ENCODE peak calls at places on chromosomes 5 and 9, in ten cellular contexts. One of them, this sample, is unnamed.

GRCh38 chr9:27572566-27572917 is 739 bp downstream of the C9orf72 start:
- DNase-seq in midbrain: peak; percentile 62
- DNase-seq in CD4-positive, CD25-positive, alpha-beta regulatory T cell: peak; percentile 27
- DNase-seq in posterior cingulate gyrus: no peak
- DNase-seq in T1000: no peak
- DNase-seq in RWPE2: no peak
- DNase-seq in stimulated activated CD4-positive, alpha-beta T cell treated with anti-CD3 and anti-CD28 coated beads, Interleukin-1b, Interleukin-23, amount 100 ng/mL, for 24 hours: peak; percentile 9
- DNase-seq in Daoy: peak; percentile 64
- DNase-seq in Caki2: peak; percentile 50
- DNase-seq in choroid plexus epithelial cell: peak; percentile 59
- DNase-seq in this sample: no peak

GRCh38 chr5:96614110-96614691 is 48.0 kb upstream of the CAST start:
- DNase-seq in Caki2: peak; percentile 72
- DNase-seq in Daoy: peak; percentile 93
- DNase-seq in T1000: peak; percentile 68
- DNase-seq in choroid plexus epithelial cell: peak; percentile 96
- DNase-seq in RWPE2: peak; percentile 66
- DNase-seq in posterior cingulate gyrus: peak; percentile 32
- DNase-seq in midbrain: peak; percentile 85
- DNase-seq in CD4-positive, CD25-positive, alpha-beta regulatory T cell: peak; percentile 22
- DNase-seq in stimulated activated CD4-positive, alpha-beta T cell treated with anti-CD3 and anti-CD28 coated beads, Interleukin-1b, Interleukin-23, amount 100 ng/mL, for 24 hours: peak; percentile 20
- DNase-seq in this sample: peak; percentile 44

GRCh38 chr5:139061274-139061673 is 136.9 kb downstream of the SIL1 start:
- DNase-seq in RWPE2: no peak
- DNase-seq in Daoy: peak; percentile 49
- DNase-seq in midbrain: no peak
- DNase-seq in Caki2: no peak
- DNase-seq in choroid plexus epithelial cell: peak; percentile 72
- DNase-seq in T1000: peak; percentile 5
- DNase-seq in posterior cingulate gyrus: no peak
- DNase-seq in stimulated activated CD4-positive, alpha-beta T cell treated with anti-CD3 and anti-CD28 coated beads, Interleukin-1b, Interleukin-23, amount 100 ng/mL, for 24 hours: no peak
- DNase-seq in CD4-positive, CD25-positive, alpha-beta regulatory T cell: no peak
- DNase-seq in this sample: peak; percentile 77

GRCh38 chr9:35195683-35196082 is 33.9 kb downstream of the UNC13B start:
- DNase-seq in stimulated activated CD4-positive, alpha-beta T cell treated with anti-CD3 and anti-CD28 coated beads, Interleukin-1b, Interleukin-23, amount 100 ng/mL, for 24 hours: no peak
- DNase-seq in Daoy: no peak
- DNase-seq in posterior cingulate gyrus: no peak
- DNase-seq in Caki2: no peak
- DNase-seq in choroid plexus epithelial cell: peak; percentile 72
- DNase-seq in midbrain: no peak
- DNase-seq in T1000: no peak
- DNase-seq in CD4-positive, CD25-positive, alpha-beta regulatory T cell: no peak
- DNase-seq in RWPE2: no peak
- DNase-seq in this sample: no peak

GRCh38 chr9:36729902-36730301 is 157.2 kb downstream of the MELK start:
- DNase-seq in posterior cingulate gyrus: no peak
- DNase-seq in Daoy: peak; percentile 22
- DNase-seq in RWPE2: no peak
- DNase-seq in T1000: no peak
- DNase-seq in stimulated activated CD4-positive, alpha-beta T cell treated with anti-CD3 and anti-CD28 coated beads, Interleukin-1b, Interleukin-23, amount 100 ng/mL, for 24 hours: no peak
- DNase-seq in midbrain: no peak
- DNase-seq in CD4-positive, CD25-positive, alpha-beta regulatory T cell: no peak
- DNase-seq in Caki2: peak; percentile 4
- DNase-seq in choroid plexus epithelial cell: peak; percentile 33
- DNase-seq in this sample: no peak

GRCh38 chr5:177333420-177334154 is 17.9 kb downstream of the LMAN2 start:
- DNase-seq in posterior cingulate gyrus: no peak
- DNase-seq in stimulated activated CD4-positive, alpha-beta T cell treated with anti-CD3 and anti-CD28 coated beads, Interleukin-1b, Interleukin-23, amount 100 ng/mL, for 24 hours: no peak
- DNase-seq in choroid plexus epithelial cell: no peak
- DNase-seq in T1000: no peak
- DNase-seq in RWPE2: no peak
- DNase-seq in Caki2: no peak
- DNase-seq in Daoy: no peak
- DNase-seq in midbrain: no peak
- DNase-seq in CD4-positive, CD25-positive, alpha-beta regulatory T cell: no peak
- DNase-seq in this sample: no peak

GRCh38 chr9:4211022-4211421 is 88.8 kb downstream of the GLIS3 start:
- DNase-seq in choroid plexus epithelial cell: no peak
- DNase-seq in midbrain: no peak
- DNase-seq in RWPE2: no peak
- DNase-seq in Caki2: no peak
- DNase-seq in stimulated activated CD4-positive, alpha-beta T cell treated with anti-CD3 and anti-CD28 coated beads, Interleukin-1b, Interleukin-23, amount 100 ng/mL, for 24 hours: no peak
- DNase-seq in posterior cingulate gyrus: no peak
- DNase-seq in CD4-positive, CD25-positive, alpha-beta regulatory T cell: no peak
- DNase-seq in Daoy: no peak
- DNase-seq in T1000: no peak
- DNase-seq in this sample: no peak

GRCh38 chr5:31771045-31771444 is 132.1 kb downstream of the PDZD2 start:
- DNase-seq in RWPE2: no peak
- DNase-seq in Caki2: no peak
- DNase-seq in midbrain: no peak
- DNase-seq in Daoy: no peak
- DNase-seq in posterior cingulate gyrus: no peak
- DNase-seq in stimulated activated CD4-positive, alpha-beta T cell treated with anti-CD3 and anti-CD28 coated beads, Interleukin-1b, Interleukin-23, amount 100 ng/mL, for 24 hours: no peak
- DNase-seq in T1000: no peak
- DNase-seq in choroid plexus epithelial cell: no peak
- DNase-seq in CD4-positive, CD25-positive, alpha-beta regulatory T cell: no peak
- DNase-seq in this sample: no peak

GRCh38 chr5:147406636-147407035 is 103.2 kb downstream of the DPYSL3 start:
- DNase-seq in T1000: no peak
- DNase-seq in stimulated activated CD4-positive, alpha-beta T cell treated with anti-CD3 and anti-CD28 coated beads, Interleukin-1b, Interleukin-23, amount 100 ng/mL, for 24 hours: no peak
- DNase-seq in Daoy: no peak
- DNase-seq in RWPE2: no peak
- DNase-seq in Caki2: no peak
- DNase-seq in midbrain: no peak
- DNase-seq in posterior cingulate gyrus: no peak
- DNase-seq in CD4-positive, CD25-positive, alpha-beta regulatory T cell: no peak
- DNase-seq in choroid plexus epithelial cell: no peak
- DNase-seq in this sample: no peak